ENCODE peak calls at places on chromosomes 13 and 19, in six cellular contexts. V, Q, E, I, N and X are unnamed samples.

GRCh38 chr19:54724644-54725043 is 402 bp downstream of the KIR3DL3 start:
- DNase-seq in Q (no peak), I (no peak), V (no peak), N (no peak), E (no peak), X (no peak)

GRCh38 chr13:97253581-97254293 is 31.6 kb downstream of the MBNL2 start:
- DNase-seq in V (no peak), I (no peak), E (no peak), Q (no peak), N (no peak), X (no peak)

GRCh38 chr19:50728084-50728737 is 5.0 kb downstream of the CLEC11A start:
- DNase-seq in V (no peak), N (peak), Q (peak), I (no peak), E (no peak), X (peak)

GRCh38 chr19:58395979-58396627 is 647 bp downstream of the RNF225 start:
- DNase-seq in E (no peak), N (peak), V (no peak), I (no peak), Q (no peak), X (no peak)

GRCh38 chr13:36431204-36432105 is 840 bp upstream of the CCNA1 start:
- DNase-seq in V (no peak), N (peak), Q (no peak), I (no peak), E (peak), X (peak)

GRCh38 chr19:45138303-45138751 is 22.5 kb downstream of the NKPD1 start:
- DNase-seq in E (peak), V (no peak), Q (no peak), I (no peak), N (no peak), X (no peak)

GRCh38 chr19:19900124-19900523 is 622 bp upstream of the ZNF93 start:
- DNase-seq in E (no peak), V (no peak), I (no peak), Q (peak), N (peak), X (no peak)

GRCh38 chr19:55407625-55408319 is at the start of gene UBE2S:
- DNase-seq in I (peak), E (peak), N (peak), V (peak), Q (peak), X (peak)

GRCh38 chr13:19766637-19767036 is 16.1 kb downstream of the PSPC1 start:
- DNase-seq in I (no peak), Q (no peak), N (peak), V (no peak), E (no peak), X (peak)

GRCh38 chr19:46660601-46661019 is 372 bp downstream of the DACT3 start:
- DNase-seq in V (no peak), N (no peak), Q (no peak), I (no peak), E (no peak), X (no peak)

GRCh38 chr19:39928357-39928725 is 6.1 kb downstream of the FCGBP start:
- DNase-seq in V (no peak), Q (no peak), N (no peak), I (no peak), E (no peak), X (no peak)

GRCh38 chr19:33634361-33635091 is 12.8 kb downstream of the CHST8 start:
- DNase-seq in E (no peak), N (no peak), Q (no peak), V (no peak), I (no peak), X (no peak)

GRCh38 chr13:113859311-113860050 is 4.4 kb downstream of the GAS6 start:
- DNase-seq in E (no peak), I (no peak), Q (no peak), V (no peak), N (no peak), X (no peak)

GRCh38 chr19:19434483-19435045 is 29.1 kb downstream of the GATAD2A start:
- DNase-seq in V (no peak), I (no peak), N (no peak), Q (peak), E (no peak), X (no peak)

GRCh38 chr13:46057251-46058015 is 4.9 kb upstream of the ZC3H13 start:
- DNase-seq in Q (peak), N (peak), V (no peak), I (no peak), E (no peak), X (no peak)

GRCh38 chr19:10505583-10506229 is 2.5 kb upstream of the KEAP1 start:
- DNase-seq in N (peak), E (no peak), I (peak), Q (peak), V (peak), X (peak)

GRCh38 chr19:18629166-18630088 is 7.4 kb upstream of the KLHL26 start:
- DNase-seq in V (no peak), Q (no peak), I (no peak), E (no peak), N (no peak), X (no peak)

GRCh38 chr13:87867426-87867825 is 196.3 kb downstream of the SLITRK5 start:
- DNase-seq in E (no peak), V (no peak), N (no peak), I (no peak), Q (no peak), X (no peak)